ENCODE peak calls at places on chromosomes 16 and 17, in five cellular contexts. One of them, this sample, is unnamed.

GRCh38 chr16:65663774-65664173 is 541.9 kb upstream of the CDH11 start:
- DNase-seq in tibial nerve: no peak
- DNase-seq in right atrium auricular region: no peak
- DNase-seq in HepG2: no peak
- DNase-seq in HCT116: no peak
- DNase-seq in this sample: no peak

GRCh38 chr16:2751577-2752034 is 832 bp upstream of the SRRM2 start:
- DNase-seq in right atrium auricular region: no peak
- DNase-seq in tibial nerve: no peak
- DNase-seq in HepG2: peak
- DNase-seq in HCT116: peak
- DNase-seq in this sample: no peak

GRCh38 chr16:89367538-89368059 is 122.8 kb downstream of the ANKRD11 start:
- DNase-seq in HepG2: no peak
- DNase-seq in right atrium auricular region: no peak
- DNase-seq in tibial nerve: no peak
- DNase-seq in HCT116: no peak
- DNase-seq in this sample: peak

GRCh38 chr16:77137045-77137444 is 53.9 kb upstream of the MON1B start:
- DNase-seq in HCT116: no peak
- DNase-seq in tibial nerve: no peak
- DNase-seq in HepG2: no peak
- DNase-seq in right atrium auricular region: no peak
- DNase-seq in this sample: no peak

GRCh38 chr17:4858068-4858879 is 25.1 kb downstream of the MINK1 start:
- DNase-seq in HCT116: no peak
- DNase-seq in HepG2: peak
- DNase-seq in right atrium auricular region: no peak
- DNase-seq in tibial nerve: no peak
- DNase-seq in this sample: peak

GRCh38 chr17:75346906-75347305 is 57.7 kb upstream of the SLC25A19 start:
- DNase-seq in right atrium auricular region: no peak
- DNase-seq in HepG2: no peak
- DNase-seq in HCT116: no peak
- DNase-seq in tibial nerve: no peak
- DNase-seq in this sample: no peak

GRCh38 chr16:84704253-84704652 is 4.5 kb downstream of the USP10 start:
- DNase-seq in tibial nerve: no peak
- DNase-seq in HepG2: no peak
- DNase-seq in HCT116: no peak
- DNase-seq in right atrium auricular region: no peak
- DNase-seq in this sample: no peak

GRCh38 chr16:23640669-23640958 is 496 bp downstream of the PALB2 start:
- DNase-seq in HepG2: no peak
- DNase-seq in right atrium auricular region: no peak
- DNase-seq in HCT116: no peak
- DNase-seq in tibial nerve: no peak
- DNase-seq in this sample: no peak

GRCh38 chr17:58452738-58453137 is 35.4 kb upstream of the RNF43 start:
- DNase-seq in HepG2: no peak
- DNase-seq in tibial nerve: no peak
- DNase-seq in HCT116: no peak
- DNase-seq in right atrium auricular region: no peak
- DNase-seq in this sample: no peak

GRCh38 chr16:73011926-73012325 is 36.0 kb downstream of the ZFHX3 start:
- DNase-seq in HepG2: no peak
- DNase-seq in tibial nerve: no peak
- DNase-seq in right atrium auricular region: no peak
- DNase-seq in HCT116: no peak
- DNase-seq in this sample: no peak

GRCh38 chr17:43588121-43588520 is 42.0 kb upstream of the ETV4 start:
- DNase-seq in right atrium auricular region: no peak
- DNase-seq in HepG2: no peak
- DNase-seq in tibial nerve: no peak
- DNase-seq in HCT116: no peak
- DNase-seq in this sample: no peak

GRCh38 chr16:24054649-24055560 is 201.2 kb upstream of the CACNG3 start:
- DNase-seq in tibial nerve: no peak
- DNase-seq in HCT116: no peak
- DNase-seq in right atrium auricular region: no peak
- DNase-seq in HepG2: no peak
- DNase-seq in this sample: no peak

GRCh38 chr16:83958137-83958810 is 5.2 kb downstream of the OSGIN1 start:
- DNase-seq in HepG2: no peak
- DNase-seq in right atrium auricular region: no peak
- DNase-seq in HCT116: no peak
- DNase-seq in tibial nerve: no peak
- DNase-seq in this sample: no peak

GRCh38 chr17:12566281-12567002 is 99.2 kb upstream of the MYOCD start:
- DNase-seq in right atrium auricular region: no peak
- DNase-seq in tibial nerve: no peak
- DNase-seq in HCT116: no peak
- DNase-seq in HepG2: no peak
- DNase-seq in this sample: no peak

GRCh38 chr17:67629963-67630320 is 87.8 kb upstream of the NOL11 start:
- DNase-seq in tibial nerve: no peak
- DNase-seq in right atrium auricular region: no peak
- DNase-seq in HepG2: peak
- DNase-seq in HCT116: peak
- DNase-seq in this sample: no peak

DNA sequence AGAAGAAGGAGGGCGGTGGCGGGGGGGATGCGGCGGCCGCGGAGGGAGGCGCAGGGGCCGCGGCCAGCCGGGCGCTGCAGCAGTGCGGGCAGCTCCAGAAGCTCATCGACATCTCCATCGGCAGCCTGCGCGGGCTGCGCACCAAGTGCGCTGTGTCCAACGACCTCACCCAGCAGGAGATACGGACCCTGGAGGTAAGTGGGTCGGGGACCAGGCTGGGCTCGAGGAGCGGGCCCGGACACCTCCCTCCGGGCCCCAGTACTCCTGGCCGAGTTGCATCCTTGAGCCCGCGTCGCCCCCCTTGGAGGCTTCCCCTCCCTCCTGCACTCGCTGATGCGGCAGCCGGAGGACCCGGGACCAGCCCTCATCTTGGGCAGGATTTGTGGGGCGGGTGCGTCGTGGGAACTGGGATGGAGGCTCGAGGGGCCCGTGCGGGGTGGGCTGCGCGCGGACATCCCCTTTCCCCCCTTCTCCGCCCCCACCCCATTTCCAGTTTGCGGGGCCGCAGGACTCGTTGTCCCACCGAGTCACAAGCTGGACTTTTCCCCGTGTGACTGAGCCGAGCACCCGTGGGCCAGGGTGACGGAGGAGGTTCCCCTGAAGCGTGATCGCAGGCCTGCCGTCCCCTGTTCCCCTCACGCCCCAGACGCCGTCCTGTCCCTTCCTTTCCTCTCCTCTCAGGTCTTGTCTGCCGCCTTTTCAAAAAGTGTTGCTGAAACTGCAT is 595 bp downstream of the KSR1 start:
- DNase-seq in right atrium auricular region: no peak
- DNase-seq in HepG2: no peak
- DNase-seq in HCT116: no peak
- DNase-seq in tibial nerve: no peak
- DNase-seq in this sample: no peak
- H3K4me3 ChIP-seq in right atrium auricular region: peak
- H3K4me3 ChIP-seq in HepG2: peak
- H3K4me3 ChIP-seq in HCT116: peak
- H3K4me3 ChIP-seq in tibial nerve: peak
- H3K4me3 ChIP-seq in this sample: peak

GRCh38 chr17:76707985-76708807 is 2.6 kb downstream of the MXRA7 start:
- DNase-seq in tibial nerve: no peak
- DNase-seq in HCT116: no peak
- DNase-seq in HepG2: peak
- DNase-seq in right atrium auricular region: no peak
- DNase-seq in this sample: peak

GRCh38 chr17:76706817-76707216 is 3.9 kb downstream of the MXRA7 start:
- DNase-seq in tibial nerve: no peak
- DNase-seq in right atrium auricular region: no peak
- DNase-seq in HepG2: no peak
- DNase-seq in HCT116: no peak
- DNase-seq in this sample: no peak

GRCh38 chr17:76710863-76711611 is at the start of gene MXRA7:
- DNase-seq in HCT116: no peak
- DNase-seq in tibial nerve: peak
- DNase-seq in right atrium auricular region: peak
- DNase-seq in HepG2: no peak
- DNase-seq in this sample: no peak

GRCh38 chr17:76713765-76714164 is 3.0 kb upstream of the MXRA7 start:
- DNase-seq in right atrium auricular region: no peak
- DNase-seq in HepG2: no peak
- DNase-seq in HCT116: no peak
- DNase-seq in tibial nerve: no peak
- DNase-seq in this sample: no peak

GRCh38 chr17:76709077-76709950 is 1.5 kb downstream of the MXRA7 start:
- DNase-seq in HCT116: no peak
- DNase-seq in right atrium auricular region: peak
- DNase-seq in tibial nerve: peak
- DNase-seq in HepG2: peak
- DNase-seq in this sample: peak
- H3K27ac ChIP-seq in HCT116: peak
- H3K27ac ChIP-seq in right atrium auricular region: peak
- H3K27ac ChIP-seq in tibial nerve: peak
- H3K27ac ChIP-seq in HepG2: no peak
- H3K27ac ChIP-seq in this sample: peak

GRCh38 chr17:57401556-57402488 is 145.5 kb downstream of the MSI2 start:
- DNase-seq in tibial nerve: no peak
- DNase-seq in HCT116: no peak
- DNase-seq in right atrium auricular region: no peak
- DNase-seq in HepG2: peak
- DNase-seq in this sample: no peak
- TF ChIP-seq CTCF in tibial nerve: no peak
- TF ChIP-seq CTCF in HCT116: peak
- TF ChIP-seq CTCF in right atrium auricular region: no peak
- TF ChIP-seq CTCF in HepG2: peak
- TF ChIP-seq CTCF in this sample: no peak

GRCh38 chr16:1260101-1260670 is 4.3 kb downstream of the TPSD1 start:
- DNase-seq in HepG2: no peak
- DNase-seq in right atrium auricular region: no peak
- DNase-seq in HCT116: no peak
- DNase-seq in tibial nerve: no peak
- DNase-seq in this sample: no peak

GRCh38 chr16:1257561-1258217 is 1.8 kb downstream of the TPSD1 start:
- DNase-seq in HCT116: no peak
- DNase-seq in tibial nerve: no peak
- DNase-seq in right atrium auricular region: no peak
- DNase-seq in HepG2: no peak
- DNase-seq in this sample: no peak

GRCh38 chr16:1259760-1260068 is 3.8 kb downstream of the TPSD1 start:
- DNase-seq in HepG2: no peak
- DNase-seq in right atrium auricular region: no peak
- DNase-seq in HCT116: no peak
- DNase-seq in tibial nerve: no peak
- DNase-seq in this sample: no peak

GRCh38 chr16:1258218-1258587 is 2.3 kb downstream of the TPSD1 start:
- DNase-seq in right atrium auricular region: no peak
- DNase-seq in tibial nerve: no peak
- DNase-seq in HepG2: no peak
- DNase-seq in HCT116: no peak
- DNase-seq in this sample: no peak

GRCh38 chr16:1258906-1259759 is 3.3 kb downstream of the TPSD1 start:
- DNase-seq in tibial nerve: no peak
- DNase-seq in HepG2: no peak
- DNase-seq in HCT116: no peak
- DNase-seq in right atrium auricular region: no peak
- DNase-seq in this sample: no peak
- H3K4me3 ChIP-seq in tibial nerve: no peak
- H3K4me3 ChIP-seq in HepG2: no peak
- H3K4me3 ChIP-seq in HCT116: no peak
- H3K4me3 ChIP-seq in right atrium auricular region: peak
- H3K4me3 ChIP-seq in this sample: no peak

DNA sequence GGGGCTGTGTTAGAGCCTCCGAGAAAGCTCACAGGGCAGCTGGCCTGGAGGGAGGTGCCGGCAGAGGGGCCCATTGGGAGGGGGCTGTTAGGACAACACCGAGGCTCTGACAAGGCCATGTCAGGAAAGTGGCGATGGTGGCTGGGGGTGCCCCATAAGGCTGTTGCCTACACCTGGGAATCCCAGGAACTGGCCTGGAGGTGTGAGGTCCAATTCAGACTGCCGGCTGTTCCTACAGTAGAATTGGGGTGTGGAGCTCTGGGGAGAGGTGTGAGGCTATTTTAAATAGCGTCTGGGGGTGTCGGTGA is 155.0 kb upstream of the CHMP6 start:
- DNase-seq in HCT116: no peak
- DNase-seq in right atrium auricular region: no peak
- DNase-seq in HepG2: no peak
- DNase-seq in tibial nerve: no peak
- DNase-seq in this sample: no peak
- H3K27ac ChIP-seq in HCT116: no peak
- H3K27ac ChIP-seq in right atrium auricular region: no peak
- H3K27ac ChIP-seq in HepG2: no peak
- H3K27ac ChIP-seq in tibial nerve: no peak
- H3K27ac ChIP-seq in this sample: peak

DNA sequence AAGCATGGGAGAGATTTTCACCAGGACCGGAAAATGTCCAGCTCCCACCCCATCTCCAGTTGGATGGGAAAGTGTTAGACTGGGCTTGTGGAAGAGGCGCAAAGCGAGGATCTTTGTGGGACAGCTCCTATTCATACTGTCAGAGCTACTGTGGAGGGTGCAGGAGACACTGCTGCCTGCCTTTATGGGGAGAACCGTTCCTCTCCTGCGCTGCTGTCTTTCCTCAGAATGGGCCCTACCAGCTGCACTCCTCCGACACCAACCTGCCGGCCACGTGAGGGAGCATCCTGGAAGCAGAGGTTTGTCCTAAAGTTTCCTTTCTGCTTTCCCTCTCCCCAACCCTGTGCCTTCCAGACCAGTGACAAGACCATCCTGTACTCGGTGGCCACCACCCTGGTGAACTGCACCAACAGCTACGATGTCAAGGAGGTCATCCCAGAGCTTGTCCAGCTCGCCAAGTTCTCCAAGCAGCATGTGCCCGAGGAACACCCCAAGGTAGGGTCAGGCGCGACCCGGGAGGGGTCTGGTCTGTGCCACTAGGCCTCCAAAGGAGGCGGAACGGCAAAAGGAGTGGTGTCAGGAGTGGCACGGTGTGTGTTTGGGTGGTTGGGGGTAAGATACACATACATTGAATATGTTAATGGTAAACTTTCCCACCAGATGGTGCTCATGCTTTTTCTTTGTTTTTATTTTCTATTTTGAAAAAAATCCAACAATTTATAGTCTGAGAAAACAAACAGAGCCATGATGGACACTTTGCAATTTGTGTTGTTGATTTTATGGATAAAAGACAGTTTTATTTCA is 23.0 kb downstream of the SLC35G3 start:
- DNase-seq in tibial nerve: no peak
- DNase-seq in right atrium auricular region: no peak
- DNase-seq in HCT116: no peak
- DNase-seq in HepG2: no peak
- DNase-seq in this sample: no peak
- TF ChIP-seq CTCF in tibial nerve: peak
- TF ChIP-seq CTCF in right atrium auricular region: no peak
- TF ChIP-seq CTCF in HCT116: no peak
- TF ChIP-seq CTCF in HepG2: no peak
- TF ChIP-seq CTCF in this sample: no peak

This sample was measured in dorsolateral prefrontal cortex.